ENCODE peak calls at places on chromosome 13, in four cellular contexts. X is PC-9, L is GM23248, N is astrocyte. F is an unnamed sample.

GRCh38 chr13:110001622-110002275 is 215.4 kb upstream of the IRS2 start:
- DNase-seq in X (peak; percentile 56), L (peak; percentile 76), N (peak; percentile 72), F (no peak)

GRCh38 chr13:112996671-112997091 is 27.7 kb downstream of the MCF2L start:
- DNase-seq in X (no peak), L (no peak), N (no peak), F (no peak)

GRCh38 chr13:105327727-105328126 is 1207.7 kb downstream of the EFNB2 start:
- DNase-seq in X (no peak), L (no peak), N (peak; percentile 59), F (no peak)

GRCh38 chr13:27053902-27054595 is 117.6 kb downstream of the USP12 start:
- DNase-seq in X (peak; percentile 95), L (peak; percentile 94), N (peak; percentile 86), F (no peak)

GRCh38 chr13:44854264-44855060 is 134.8 kb downstream of the NUFIP1 start:
- DNase-seq in X (no peak), L (no peak), N (no peak), F (no peak)

GRCh38 chr13:95494082-95494681 is 58.3 kb upstream of the CLDN10 start:
- DNase-seq in X (peak; percentile 63), L (peak; percentile 54), N (peak; percentile 46), F (peak; percentile 80)

GRCh38 chr13:94323746-94324408 is 155.6 kb downstream of the DCT start:
- DNase-seq in X (no peak), L (no peak), N (no peak), F (no peak)

GRCh38 chr13:40639226-40639681 is 27.2 kb downstream of the FOXO1 start:
- DNase-seq in X (no peak), L (peak; percentile 53), N (no peak), F (no peak)

GRCh38 chr13:32824671-32825070 is 191.6 kb upstream of the KL start:
- DNase-seq in X (peak; percentile 96), L (peak; percentile 88), N (peak; percentile 92), F (no peak)

GRCh38 chr13:82947121-82948077 is 934.9 kb downstream of the SLITRK1 start:
- DNase-seq in X (peak; percentile 50), L (peak; percentile 12), N (peak; percentile 5), F (no peak)

GRCh38 chr13:51970251-51970793 is 40.9 kb downstream of the ATP7B start:
- DNase-seq in X (no peak), L (no peak), N (no peak), F (no peak)

GRCh38 chr13:110942248-110942981 is 27.5 kb upstream of the ANKRD10 start:
- DNase-seq in X (peak; percentile 35), L (no peak), N (peak; percentile 31), F (no peak)

GRCh38 chr13:97253581-97254293 is 31.6 kb downstream of the MBNL2 start:
- DNase-seq in X (no peak), L (no peak), N (no peak), F (no peak)

GRCh38 chr13:24274452-24274971 is 34.9 kb upstream of the C1QTNF9 start:
- DNase-seq in X (no peak), L (no peak), N (no peak), F (no peak)

GRCh38 chr13:106533940-106534843 is 1.3 kb downstream of the EFNB2 start:
- DNase-seq in X (peak; percentile 60), L (peak; percentile 53), N (peak; percentile 74), F (no peak)

GRCh38 chr13:93771782-93772181 is 545.2 kb downstream of the GPC6 start:
- DNase-seq in X (no peak), L (peak; percentile 17), N (peak; percentile 53), F (no peak)

GRCh38 chr13:79662882-79663281 is 181.9 kb downstream of the NDFIP2 start:
- DNase-seq in X (no peak), L (no peak), N (no peak), F (no peak)

GRCh38 chr13:20714563-20715339 is 11.3 kb downstream of the IL17D start:
- DNase-seq in X (no peak), L (peak; percentile 88), N (peak; percentile 77), F (no peak)

GRCh38 chr13:20371825-20372224 is 139.7 kb upstream of the GJB6 start:
- DNase-seq in X (no peak), L (no peak), N (no peak), F (no peak)

GRCh38 chr13:89282241-89282640 is 1611.1 kb downstream of the SLITRK5 start:
- DNase-seq in X (no peak), L (no peak), N (no peak), F (no peak)

DNA sequence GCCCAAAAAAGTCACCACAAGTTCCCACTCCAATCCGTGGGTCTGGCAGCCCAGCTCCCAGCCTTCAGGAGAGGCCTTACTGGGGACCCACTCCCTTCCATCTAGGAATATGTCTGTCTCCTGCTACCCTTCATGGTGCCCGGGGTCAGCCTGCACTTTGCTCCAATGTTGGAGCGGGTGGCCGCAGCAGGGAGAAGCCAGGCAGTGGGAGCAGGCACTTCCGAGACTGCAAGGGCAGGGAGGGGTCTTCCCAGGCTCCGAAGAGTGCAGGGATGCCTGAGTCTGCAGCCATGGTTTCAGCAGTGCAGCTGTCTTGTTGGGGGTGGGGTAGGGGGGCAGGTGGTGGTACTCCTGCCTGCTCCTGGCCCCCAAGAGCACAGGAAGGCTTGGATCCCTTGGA is 1616.2 kb downstream of the SLITRK5 start:
- DNase-seq in X (no peak), L (no peak), N (no peak), F (no peak)
- H2AFZ ChIP-seq in X (no peak overlapping the region), L (no peak overlapping the region), N (no peak overlapping the region), F (peak overlapping the region; percentile 79)

GRCh38 chr13:47134939-47135489 is 238.2 kb upstream of the HTR2A start:
- DNase-seq in X (no peak), L (no peak), N (no peak), F (no peak)

GRCh38 chr13:47144782-47145181 is 247.9 kb upstream of the HTR2A start:
- DNase-seq in X (no peak), L (peak; percentile 6), N (no peak), F (no peak)

GRCh38 chr13:47136659-47136975 is 239.8 kb upstream of the HTR2A start:
- DNase-seq in X (no peak), L (no peak), N (no peak), F (no peak)

GRCh38 chr13:47135800-47136658 is 239.2 kb upstream of the HTR2A start:
- DNase-seq in X (no peak), L (no peak), N (no peak), F (no peak)

GRCh38 chr13:47139519-47139918 is 242.7 kb upstream of the HTR2A start:
- DNase-seq in X (no peak), L (no peak), N (no peak), F (no peak)
- H2AFZ ChIP-seq in X (no peak overlapping the region), L (no peak overlapping the region), N (no peak overlapping the region), F (no peak overlapping the region)

DNA sequence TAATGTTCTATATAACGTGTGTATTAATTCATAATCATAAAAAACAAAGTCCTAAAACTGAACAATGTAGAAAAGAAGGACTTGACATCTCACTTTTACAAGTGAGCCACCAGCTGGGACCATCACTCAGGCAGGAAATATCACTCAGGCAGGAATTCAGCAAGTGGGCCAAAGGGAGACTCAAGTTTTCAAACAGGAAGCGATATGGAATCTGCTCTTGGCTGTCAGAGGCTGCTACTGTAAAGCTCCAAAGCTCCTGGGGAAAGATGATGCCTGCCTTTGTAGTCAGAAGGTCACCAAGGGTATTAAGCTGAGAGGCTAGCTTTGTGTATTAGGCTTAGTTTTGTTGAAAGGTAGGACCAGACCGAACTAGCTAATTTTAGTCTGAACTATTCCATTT is 5.5 kb upstream of the AKAP11 start:
- DNase-seq in X (no peak), L (peak; percentile 43), N (peak; percentile 49), F (no peak)
- H2AFZ ChIP-seq in X (no peak overlapping the region), L (peak overlapping the region; percentile 35), N (no peak overlapping the region), F (no peak overlapping the region)

GRCh38 chr13:64847767-64848166 is 2382.4 kb downstream of the PCDH9 start:
- DNase-seq in X (no peak), L (no peak), N (no peak), F (no peak)
- H2AFZ ChIP-seq in X (peak overlapping the region; percentile 44), L (no peak overlapping the region), N (no peak overlapping the region), F (peak overlapping the region; percentile 62)

GRCh38 chr13:91809161-91809560 is 410.7 kb downstream of the GPC5 start:
- DNase-seq in X (no peak), L (no peak), N (no peak), F (no peak)

GRCh38 chr13:91802957-91803356 is 404.5 kb downstream of the GPC5 start:
- DNase-seq in X (no peak), L (no peak), N (no peak), F (no peak)

GRCh38 chr13:91805605-91806004 is 407.2 kb downstream of the GPC5 start:
- DNase-seq in X (no peak), L (no peak), N (no peak), F (no peak)

GRCh38 chr13:91804724-91805123 is 406.3 kb downstream of the GPC5 start:
- DNase-seq in X (no peak), L (no peak), N (no peak), F (no peak)
- H2AFZ ChIP-seq in X (no peak overlapping the region), L (no peak overlapping the region), N (no peak overlapping the region), F (no peak overlapping the region)

GRCh38 chr13:83955011-83955410 is 72.7 kb upstream of the SLITRK1 start:
- DNase-seq in X (no peak), L (no peak), N (no peak), F (no peak)
- H2AFZ ChIP-seq in X (no peak overlapping the region), L (no peak overlapping the region), N (no peak overlapping the region), F (no peak overlapping the region)

DNA sequence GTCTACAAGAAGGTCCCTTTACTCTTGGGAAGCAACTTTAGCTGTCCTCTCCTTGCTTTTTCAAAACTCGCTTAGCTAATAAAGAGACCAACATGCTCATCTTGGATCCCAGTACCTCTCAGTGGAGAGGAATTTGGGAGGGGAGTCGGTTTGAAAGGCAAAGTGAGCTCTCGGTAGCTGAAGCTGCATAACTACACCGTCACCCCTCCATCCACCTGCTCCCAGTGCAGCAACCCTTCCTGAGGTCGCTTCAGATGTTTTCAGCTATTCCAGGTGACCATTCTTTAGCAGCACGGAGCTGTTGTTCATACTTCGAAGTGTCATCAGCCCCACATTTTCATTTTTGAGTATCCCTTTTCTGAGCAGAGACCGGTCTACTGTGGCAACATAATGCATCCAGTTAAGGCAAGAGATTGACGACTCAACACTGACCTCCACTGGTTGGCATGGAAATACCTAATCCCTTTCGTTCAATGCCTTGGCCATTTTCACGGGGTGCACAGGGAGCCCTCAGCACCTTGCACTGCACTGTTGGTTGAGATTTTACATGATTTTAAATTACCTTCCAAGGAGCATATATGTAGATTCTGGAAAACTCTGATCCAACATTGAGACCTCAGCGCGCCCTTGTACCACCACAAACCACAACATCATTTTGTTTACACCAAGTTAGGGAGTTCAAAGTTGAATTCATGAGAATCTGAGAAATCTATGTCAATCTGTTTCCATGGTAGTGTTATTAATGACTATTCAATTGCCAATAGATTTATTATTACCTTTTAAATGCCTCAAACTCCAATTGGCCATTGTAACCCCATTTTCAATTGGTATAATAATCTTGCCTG is 42.2 kb downstream of the DLEU7 start:
- DNase-seq in X (no peak), L (peak; percentile 82), N (peak; percentile 59), F (peak; percentile 93)
- H2AFZ ChIP-seq in X (no peak overlapping the region), L (peak overlapping the region; percentile 65), N (no peak overlapping the region), F (peak overlapping the region; percentile 49)

GRCh38 chr13:74259641-74260040 is 125.4 kb upstream of the KLF12 start:
- DNase-seq in X (no peak), L (no peak), N (no peak), F (no peak)
- H2AFZ ChIP-seq in X (no peak overlapping the region), L (no peak overlapping the region), N (no peak overlapping the region), F (no peak overlapping the region)

GRCh38 chr13:49326222-49326917 is 78.6 kb downstream of the CDADC1 start:
- DNase-seq in X (no peak), L (no peak), N (no peak), F (no peak)
- H2AFZ ChIP-seq in X (no peak overlapping the region), L (no peak overlapping the region), N (no peak overlapping the region), F (no peak overlapping the region)

F was measured in Karpas-422.